ENCODE peak calls at places on chromosomes 13 and 19, in five cellular contexts. W is heart right ventricle, E is endothelial cell, Q is BE2C, I is fibroblast of pulmonary artery. F is an unnamed sample.

GRCh38 chr19:34985249-34986022 is 14.7 kb upstream of the GRAMD1A start:
- DNase-seq in I (peak; percentile 81), Q (peak; percentile 42), E (peak; percentile 58), W (peak; percentile 78), F (no peak)

GRCh38 chr19:44539236-44539819 is 9.9 kb upstream of the CEACAM20 start:
- DNase-seq in W (no peak), E (no peak), Q (no peak), I (no peak), F (no peak)

GRCh38 chr19:10551698-10552301 is 8.1 kb downstream of the ATG4D start:
- DNase-seq in I (peak; percentile 49), W (no peak), Q (peak; percentile 35), E (no peak), F (no peak)

GRCh38 chr19:50896591-50897190 is 14.5 kb downstream of the KLK4 start:
- DNase-seq in Q (peak; percentile 81), E (no peak), I (peak; percentile 25), W (no peak), F (no peak)

GRCh38 chr19:46728693-46729339 is 11.9 kb upstream of the PRKD2 start:
- DNase-seq in W (peak; percentile 77), I (peak; percentile 70), E (peak; percentile 89), Q (peak; percentile 86), F (peak; percentile 65)

GRCh38 chr13:99976502-99977115 is 5.0 kb upstream of the ZIC2 start:
- DNase-seq in I (no peak), W (no peak), Q (no peak), E (no peak), F (no peak)

GRCh38 chr19:46494115-46494935 is 1.3 kb downstream of the PNMA8B start:
- DNase-seq in Q (no peak), E (no peak), W (no peak), I (no peak), F (no peak)

GRCh38 chr13:65966991-65967451 is 1263.1 kb downstream of the PCDH9 start:
- DNase-seq in Q (peak; percentile 50), E (no peak), I (peak; percentile 82), W (no peak), F (no peak)

GRCh38 chr13:100584901-100585300 is 3.7 kb downstream of the GGACT start:
- DNase-seq in Q (no peak), E (no peak), W (no peak), I (no peak), F (no peak)

GRCh38 chr19:42469311-42470239 is 26.8 kb upstream of the CXCL17 start:
- DNase-seq in E (no peak), I (peak; percentile 19), W (no peak), Q (no peak), F (no peak)

GRCh38 chr13:58625703-58626389 is 994.3 kb downstream of the PCDH17 start:
- DNase-seq in I (no peak), Q (no peak), E (no peak), W (no peak), F (no peak)
- TF ChIP-seq CTCF in I (no peak), Q (no peak), E (no peak), W (no peak), F (no peak)

GRCh38 chr19:54035215-54036178 is 28.2 kb downstream of the VSTM1 start:
- DNase-seq in I (peak; percentile 92), E (no peak), Q (no peak), W (no peak), F (no peak)

GRCh38 chr19:54029930-54030490 is 33.7 kb downstream of the VSTM1 start:
- DNase-seq in E (peak; percentile 72), Q (peak; percentile 67), I (peak; percentile 82), W (peak; percentile 34), F (peak; percentile 73)

GRCh38 chr19:54026656-54027055 is 35.2 kb downstream of the CACNG6 start:
- DNase-seq in I (no peak), E (no peak), Q (no peak), W (no peak), F (no peak)

GRCh38 chr19:54030895-54031586 is 32.7 kb downstream of the VSTM1 start:
- DNase-seq in Q (no peak), W (no peak), E (peak; percentile 24), I (peak; percentile 49), F (no peak)
- TF ChIP-seq CTCF in Q (peak; percentile 59), W (peak; percentile 13), E (peak; percentile 51), I (peak; percentile 57), F (peak; percentile 51)

GRCh38 chr19:7831452-7831851 is 1.4 kb downstream of the EVI5L start:
- DNase-seq in I (peak; percentile 44), W (no peak), E (peak; percentile 51), Q (no peak), F (no peak)
- TF ChIP-seq CTCF in I (peak; percentile 40), W (no peak), E (no peak), Q (peak; percentile 13), F (peak; percentile 48)

GRCh38 chr13:44573790-44574465 is 2.2 kb downstream of the TSC22D1 start:
- DNase-seq in Q (peak; percentile 50), E (no peak), W (no peak), I (peak; percentile 62), F (no peak)
- TF ChIP-seq CTCF in Q (peak; percentile 67), E (peak; percentile 28), W (no peak), I (peak; percentile 50), F (peak; percentile 58)

GRCh38 chr19:3234800-3235199 is 10.3 kb downstream of the CELF5 start:
- DNase-seq in Q (peak; percentile 31), W (no peak), E (peak; percentile 36), I (no peak), F (no peak)
- TF ChIP-seq CTCF in Q (peak; percentile 36), W (no peak), E (no peak), I (peak; percentile 17), F (peak; percentile 38)

GRCh38 chr19:11798391-11799296 is at the start of gene ZNF491:
- DNase-seq in E (no peak), W (peak; percentile 94), I (peak; percentile 85), Q (peak; percentile 97), F (peak; percentile 88)
- TF ChIP-seq CTCF in E (no peak), W (no peak), I (no peak), Q (no peak), F (peak; percentile 61)

DNA sequence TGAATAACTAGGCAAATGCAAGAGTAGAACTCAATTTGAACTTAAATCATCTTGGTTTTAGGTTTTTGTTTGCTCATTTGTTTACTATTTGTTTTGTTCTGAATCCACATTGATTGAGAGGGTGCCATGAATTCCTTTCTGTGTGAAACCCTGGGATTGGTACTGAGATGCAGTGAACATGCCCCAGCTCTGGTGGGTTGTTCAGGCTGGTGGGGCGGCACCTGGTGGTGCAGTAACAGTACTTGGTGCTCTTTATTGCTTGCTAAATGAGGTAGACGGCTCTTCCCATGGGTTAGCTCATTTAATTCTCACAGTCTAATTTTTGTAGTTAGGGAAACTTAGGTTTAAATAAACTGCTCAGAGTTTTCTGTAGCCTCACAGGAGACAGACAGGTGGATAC is 48.4 kb downstream of the WASF3 start:
- DNase-seq in W (no peak), E (peak; percentile 20), I (no peak), Q (peak; percentile 20), F (no peak)
- TF ChIP-seq CTCF in W (no peak), E (no peak), I (peak; percentile 8), Q (peak; percentile 35), F (peak; percentile 27)

DNA sequence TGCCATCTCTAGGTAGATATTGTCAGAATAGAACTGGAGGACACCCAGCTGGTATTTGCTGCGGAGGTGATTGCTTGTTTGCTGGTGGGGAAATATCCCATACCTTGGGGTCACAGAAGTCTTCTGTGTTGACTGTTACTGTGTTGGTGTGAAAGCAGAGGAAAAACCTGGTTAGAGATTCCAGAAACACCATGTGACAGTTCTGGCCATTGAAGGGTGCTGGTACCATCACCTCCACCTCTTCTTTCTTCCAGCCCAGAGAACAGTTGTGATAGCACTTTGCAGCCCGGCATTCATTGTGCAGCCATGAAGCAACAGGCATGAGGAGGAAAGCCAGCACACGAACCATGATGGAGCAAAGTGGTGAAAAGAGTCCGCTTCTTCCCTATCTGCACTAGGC is 4.9 kb upstream of the LHFPL6 start:
- DNase-seq in E (no peak), Q (no peak), W (no peak), I (no peak), F (no peak)
- TF ChIP-seq CTCF in E (no peak), Q (no peak), W (no peak), I (no peak), F (no peak)

GRCh38 chr13:20824762-20825161 is 51.0 kb upstream of the EEF1AKMT1 start:
- DNase-seq in Q (no peak), I (no peak), E (no peak), W (no peak), F (no peak)

GRCh38 chr13:20815469-20815868 is 41.7 kb upstream of the EEF1AKMT1 start:
- DNase-seq in E (no peak), Q (no peak), I (no peak), W (no peak), F (no peak)

GRCh38 chr13:20823071-20823470 is 49.3 kb upstream of the EEF1AKMT1 start:
- DNase-seq in E (no peak), I (no peak), Q (no peak), W (no peak), F (no peak)

GRCh38 chr13:20822406-20822805 is 48.6 kb upstream of the EEF1AKMT1 start:
- DNase-seq in Q (no peak), I (no peak), E (no peak), W (no peak), F (no peak)

GRCh38 chr13:20819715-20820114 is 46.0 kb upstream of the EEF1AKMT1 start:
- DNase-seq in E (no peak), W (no peak), Q (no peak), I (no peak), F (no peak)
- TF ChIP-seq CTCF in E (no peak), W (no peak), Q (no peak), I (no peak), F (no peak)

DNA sequence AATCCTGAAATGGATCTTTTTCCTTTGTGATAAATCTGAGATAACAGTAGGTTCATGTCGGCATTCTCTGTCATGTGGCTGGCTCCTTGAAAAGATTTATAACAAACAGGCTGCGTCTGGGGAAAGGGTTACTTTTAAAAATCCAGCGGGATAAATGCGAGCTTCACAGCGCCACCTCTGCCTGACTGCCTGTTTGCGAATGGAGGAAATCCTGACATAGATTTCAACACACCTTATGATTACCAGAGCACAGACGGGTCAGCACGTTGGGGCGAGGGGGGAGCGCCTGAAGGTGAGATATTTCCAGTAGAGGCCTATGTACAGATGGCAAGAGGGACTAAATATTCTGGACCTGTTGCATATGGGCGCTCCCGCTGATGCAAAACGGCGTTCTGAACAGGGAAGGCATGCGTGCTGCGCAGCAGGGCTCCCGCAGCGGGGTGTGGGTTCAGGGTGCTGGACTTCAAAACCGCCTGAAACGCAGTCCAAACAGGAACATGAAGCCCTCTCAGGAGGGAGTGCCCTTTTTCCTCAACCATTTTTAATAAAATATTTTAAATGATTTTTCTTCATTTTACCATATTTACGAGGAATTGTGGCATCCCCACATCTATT is 445.3 kb upstream of the SGCG start:
- DNase-seq in Q (no peak), E (no peak), I (no peak), W (no peak), F (no peak)
- TF ChIP-seq CTCF in Q (no peak), E (no peak), I (no peak), W (no peak), F (no peak)

F was measured in neural crest cell.